ENCODE peak calls at places on chromosomes 12 and 14, in six cellular contexts. W is KG1; F is stimulated activated effector memory CD8-positive, alpha-beta T cell treated with anti-CD3 and anti-CD28 coated beads, Interleukin-12 subunit alpha, Interleukin-12 subunit beta, amount 100 ng/mL, for 72 hours; C is COR-L47; B is pons; E is brain microvascular endothelial cell. H is an unnamed sample.

GRCh38 chr14:74612346-74613021 is 447 bp upstream of the LTBP2 start:
- DNase-seq in W (peak), F (peak), C (peak), B (no peak), E (peak), H (no peak)

GRCh38 chr12:89129471-89129870 is 222.8 kb downstream of the DUSP6 start:
- DNase-seq in W (no peak), F (no peak), C (no peak), B (peak), E (no peak), H (no peak)

GRCh38 chr14:34170891-34171290 is 220.0 kb upstream of the EGLN3 start:
- DNase-seq in W (no peak), F (no peak), C (no peak), B (no peak), E (no peak), H (no peak)

GRCh38 chr12:124661382-124661781 is 94.0 kb upstream of the NCOR2 start:
- DNase-seq in W (no peak), F (no peak), C (no peak), B (peak), E (no peak), H (no peak)

GRCh38 chr12:13203028-13203922 is 6.7 kb downstream of the EMP1 start:
- DNase-seq in W (no peak), F (no peak), C (no peak), B (no peak), E (no peak), H (no peak)

GRCh38 chr14:98580131-98580678 is 691.8 kb downstream of the BCL11B start:
- DNase-seq in W (peak), F (no peak), C (no peak), B (no peak), E (no peak), H (no peak)

GRCh38 chr12:19575307-19576243 is 136.3 kb downstream of the AEBP2 start:
- DNase-seq in W (no peak), F (no peak), C (peak), B (no peak), E (peak), H (no peak)

GRCh38 chr12:115638753-115639666 is 638.5 kb downstream of the MED13L start:
- DNase-seq in W (no peak), F (no peak), C (no peak), B (no peak), E (no peak), H (no peak)

GRCh38 chr14:24337144-24337823 is 2.4 kb upstream of the ADCY4 start:
- DNase-seq in W (no peak), F (no peak), C (no peak), B (no peak), E (no peak), H (no peak)

GRCh38 chr14:20707622-20708021 is 19.1 kb downstream of the ANG start:
- DNase-seq in W (no peak), F (no peak), C (no peak), B (no peak), E (no peak), H (no peak)

GRCh38 chr12:57229041-57229633 is 374 bp upstream of the SHMT2 start:
- DNase-seq in W (no peak), F (no peak), C (no peak), B (no peak), E (no peak), H (no peak)

GRCh38 chr14:95291859-95292542 is 27.7 kb downstream of the CLMN start:
- DNase-seq in W (no peak), F (no peak), C (peak), B (peak), E (peak), H (no peak)

GRCh38 chr14:90263748-90264449 is 7.5 kb downstream of the PSMC1 start:
- DNase-seq in W (no peak), F (no peak), C (no peak), B (no peak), E (no peak), H (no peak)

GRCh38 chr12:10705655-10706054 is 17.5 kb downstream of the YBX3 start:
- DNase-seq in W (no peak), F (no peak), C (no peak), B (no peak), E (no peak), H (no peak)

GRCh38 chr14:91032250-91032649 is 28.2 kb downstream of the RPS6KA5 start:
- DNase-seq in W (no peak), F (no peak), C (no peak), B (no peak), E (no peak), H (no peak)

GRCh38 chr12:168763-169525 is 45.0 kb downstream of the SLC6A12 start:
- DNase-seq in W (no peak), F (no peak), C (no peak), B (no peak), E (no peak), H (no peak)

GRCh38 chr12:65522956-65523857 is 244.7 kb downstream of the MSRB3 start:
- DNase-seq in W (no peak), F (no peak), C (no peak), B (no peak), E (no peak), H (no peak)

GRCh38 chr12:39127401-39127800 is 222.0 kb upstream of the CPNE8 start:
- DNase-seq in W (no peak), F (no peak), C (no peak), B (no peak), E (no peak), H (no peak)

GRCh38 chr14:102220031-102220430 is 80.3 kb downstream of the WDR20 start:
- DNase-seq in W (no peak), F (no peak), C (no peak), B (no peak), E (no peak), H (no peak)

GRCh38 chr12:132711169-132711843 is 664 bp downstream of the PGAM5 start:
- DNase-seq in W (no peak), F (peak), C (no peak), B (no peak), E (no peak), H (no peak)

GRCh38 chr12:116135209-116135930 is 142.1 kb downstream of the MED13L start:
- DNase-seq in W (no peak), F (no peak), C (no peak), B (no peak), E (peak), H (no peak)

GRCh38 chr14:96538663-96539317 is 36.6 kb downstream of the PAPOLA start:
- DNase-seq in W (no peak), F (no peak), C (no peak), B (no peak), E (no peak), H (no peak)

GRCh38 chr12:14885718-14886201 is at the start of gene MGP:
- DNase-seq in W (no peak), F (no peak), C (no peak), B (peak), E (peak), H (no peak)

GRCh38 chr14:54114941-54115340 is 158.3 kb upstream of the BMP4 start:
- DNase-seq in W (no peak), F (no peak), C (no peak), B (no peak), E (no peak), H (no peak)

GRCh38 chr12:89230376-89231101 is 121.8 kb downstream of the DUSP6 start:
- DNase-seq in W (no peak), F (no peak), C (no peak), B (no peak), E (no peak), H (no peak)

GRCh38 chr12:96237465-96238077 is 43.4 kb downstream of the ELK3 start:
- DNase-seq in W (peak), F (no peak), C (no peak), B (no peak), E (peak), H (peak)

GRCh38 chr14:100025111-100025510 is 40.1 kb upstream of the EVL start:
- DNase-seq in W (no peak), F (no peak), C (no peak), B (no peak), E (no peak), H (no peak)

GRCh38 chr12:132065609-132066344 is 78.3 kb downstream of the DDX51 start:
- DNase-seq in W (no peak), F (no peak), C (no peak), B (no peak), E (no peak), H (no peak)

GRCh38 chr14:76313861-76314260 is 62.1 kb upstream of the ESRRB start:
- DNase-seq in W (no peak), F (no peak), C (no peak), B (no peak), E (no peak), H (no peak)

H was measured in SIG-M5.